ENCODE peak calls at places on chromosome 16, in six cellular contexts. I is B cell, L is lower lobe of right lung, O is type B pancreatic cell, M is A549, H is cardiac muscle cell. D is an unnamed sample.

GRCh38 chr16:86628614-86629013 is 50.3 kb downstream of the FOXL1 start:
- DNase-seq in I (no peak), L (no peak), O (no peak), M (no peak), H (no peak), D (no peak)

GRCh38 chr16:17213974-17214373 is 256.8 kb downstream of the XYLT1 start:
- DNase-seq in I (no peak), L (no peak), O (no peak), M (no peak), H (no peak), D (no peak)

GRCh38 chr16:58045096-58045495 is 19.5 kb downstream of the MMP15 start:
- DNase-seq in I (no peak), L (no peak), O (no peak), M (no peak), H (no peak), D (no peak)

GRCh38 chr16:20538181-20538580 is 38.0 kb downstream of the ACSM2B start:
- DNase-seq in I (no peak), L (no peak), O (no peak), M (no peak), H (no peak), D (no peak)

GRCh38 chr16:89422527-89422904 is 67.8 kb downstream of the ANKRD11 start:
- DNase-seq in I (peak; percentile 56), L (no peak), O (no peak), M (no peak), H (no peak), D (no peak)

GRCh38 chr16:23597003-23597756 is 1.1 kb upstream of the NDUFAB1 start:
- DNase-seq in I (peak; percentile 55), L (no peak), O (no peak), M (peak; percentile 23), H (peak; percentile 16), D (no peak)

GRCh38 chr16:54093281-54093680 is 193.3 kb downstream of the IRX3 start:
- DNase-seq in I (no peak), L (no peak), O (no peak), M (no peak), H (no peak), D (no peak)

GRCh38 chr16:86508028-86508946 is 2.0 kb upstream of the FOXF1 start:
- DNase-seq in I (no peak), L (no peak), O (no peak), M (no peak), H (no peak), D (no peak)

GRCh38 chr16:81521141-81521626 is 76.6 kb downstream of the CMIP start:
- DNase-seq in I (peak; percentile 75), L (peak; percentile 50), O (no peak), M (no peak), H (no peak), D (no peak)

GRCh38 chr16:82628741-82629140 is 2.0 kb downstream of the CDH13 start:
- DNase-seq in I (no peak), L (no peak), O (no peak), M (no peak), H (no peak), D (no peak)

GRCh38 chr16:28182183-28182582 is 29.6 kb downstream of the XPO6 start:
- DNase-seq in I (no peak), L (no peak), O (no peak), M (no peak), H (no peak), D (no peak)

GRCh38 chr16:74842413-74842812 is 67.8 kb upstream of the FA2H start:
- DNase-seq in I (no peak), L (no peak), O (no peak), M (no peak), H (no peak), D (no peak)

GRCh38 chr16:11105038-11105903 is 150.7 kb downstream of the SOCS1 start:
- DNase-seq in I (peak; percentile 70), L (no peak), O (no peak), M (no peak), H (no peak), D (no peak)

GRCh38 chr16:50599494-50599893 is 51.3 kb downstream of the NKD1 start:
- DNase-seq in I (no peak), L (no peak), O (no peak), M (no peak), H (no peak), D (no peak)

GRCh38 chr16:79097090-79097489 is 503.4 kb downstream of the MAF start:
- DNase-seq in I (no peak), L (no peak), O (no peak), M (no peak), H (no peak), D (no peak)

GRCh38 chr16:11084484-11085024 is 140.2 kb downstream of the CLEC16A start:
- DNase-seq in I (no peak), L (no peak), O (no peak), M (no peak), H (no peak), D (no peak)

GRCh38 chr16:57667526-57668258 is 414 bp upstream of the ADGRG3 start:
- DNase-seq in I (no peak), L (peak; percentile 85), O (no peak), M (no peak), H (no peak), D (no peak)

GRCh38 chr16:77960771-77961170 is 61.6 kb upstream of the CLEC3A start:
- DNase-seq in I (no peak), L (no peak), O (no peak), M (no peak), H (no peak), D (no peak)

GRCh38 chr16:19698480-19699465 is 19.3 kb downstream of the KNOP1 start:
- DNase-seq in I (no peak), L (no peak), O (no peak), M (no peak), H (no peak), D (no peak)

GRCh38 chr16:88338111-88338510 is 44.6 kb upstream of the ZNF469 start:
- DNase-seq in I (no peak), L (no peak), O (no peak), M (no peak), H (peak; percentile 10), D (no peak)
- TF ChIP-seq CTCF in I (no peak), L (no peak), O (no peak), M (no peak), H (no peak), D (no peak)

GRCh38 chr16:3793161-3793576 is 75.8 kb upstream of the TRAP1 start:
- DNase-seq in I (no peak), L (no peak), O (no peak), M (no peak), H (peak; percentile 6), D (peak; percentile 57)
- TF ChIP-seq CTCF in I (no peak), L (no peak), O (no peak), M (no peak), H (no peak), D (no peak)

GRCh38 chr16:25265968-25266367 is 8.3 kb upstream of the ZKSCAN2 start:
- DNase-seq in I (no peak), L (no peak), O (no peak), M (no peak), H (no peak), D (no peak)
- TF ChIP-seq CTCF in I (no peak), L (no peak), O (no peak), M (no peak), H (no peak), D (no peak)

DNA sequence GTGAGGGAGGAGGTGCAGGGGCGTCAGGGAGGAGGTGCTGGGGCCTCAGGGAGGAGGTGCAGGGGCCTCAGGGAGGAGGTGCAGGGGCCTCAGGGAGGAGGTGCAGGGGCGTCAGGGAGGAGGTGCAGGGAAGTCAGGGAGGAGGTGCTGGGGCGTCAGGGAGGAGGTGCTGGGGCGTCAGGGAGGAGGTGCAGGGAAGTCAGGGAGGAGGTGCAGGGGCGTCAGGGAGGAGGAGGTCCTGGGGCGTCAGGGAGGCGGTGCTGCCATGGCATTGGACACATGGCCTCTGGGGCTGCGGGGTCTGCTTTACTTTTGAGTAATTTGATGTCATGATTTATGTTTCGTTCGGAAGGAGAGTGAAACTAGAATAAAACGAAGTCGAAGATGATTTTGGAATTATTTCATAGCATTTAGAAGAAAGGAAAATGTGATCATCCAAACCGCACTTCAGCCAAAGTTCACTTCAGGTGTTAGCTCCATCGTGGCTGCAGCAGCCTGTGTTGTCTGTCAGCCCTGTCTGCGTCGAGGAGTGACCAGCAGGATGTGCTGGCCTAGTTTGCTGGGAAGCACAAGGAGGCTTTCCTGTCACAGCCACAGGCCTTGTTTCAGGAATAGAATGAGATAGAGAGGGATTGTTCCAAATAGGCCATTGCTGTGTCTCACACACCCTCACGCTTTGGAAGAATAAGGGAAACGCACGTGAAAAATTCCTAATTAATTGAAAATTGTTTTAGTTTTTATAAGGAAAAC is 42.8 kb downstream of the RAB11FIP3 start:
- DNase-seq in I (no peak), L (no peak), O (no peak), M (no peak), H (no peak), D (no peak)
- TF ChIP-seq CTCF in I (no peak), L (no peak), O (no peak), M (no peak), H (no peak), D (no peak)

DNA sequence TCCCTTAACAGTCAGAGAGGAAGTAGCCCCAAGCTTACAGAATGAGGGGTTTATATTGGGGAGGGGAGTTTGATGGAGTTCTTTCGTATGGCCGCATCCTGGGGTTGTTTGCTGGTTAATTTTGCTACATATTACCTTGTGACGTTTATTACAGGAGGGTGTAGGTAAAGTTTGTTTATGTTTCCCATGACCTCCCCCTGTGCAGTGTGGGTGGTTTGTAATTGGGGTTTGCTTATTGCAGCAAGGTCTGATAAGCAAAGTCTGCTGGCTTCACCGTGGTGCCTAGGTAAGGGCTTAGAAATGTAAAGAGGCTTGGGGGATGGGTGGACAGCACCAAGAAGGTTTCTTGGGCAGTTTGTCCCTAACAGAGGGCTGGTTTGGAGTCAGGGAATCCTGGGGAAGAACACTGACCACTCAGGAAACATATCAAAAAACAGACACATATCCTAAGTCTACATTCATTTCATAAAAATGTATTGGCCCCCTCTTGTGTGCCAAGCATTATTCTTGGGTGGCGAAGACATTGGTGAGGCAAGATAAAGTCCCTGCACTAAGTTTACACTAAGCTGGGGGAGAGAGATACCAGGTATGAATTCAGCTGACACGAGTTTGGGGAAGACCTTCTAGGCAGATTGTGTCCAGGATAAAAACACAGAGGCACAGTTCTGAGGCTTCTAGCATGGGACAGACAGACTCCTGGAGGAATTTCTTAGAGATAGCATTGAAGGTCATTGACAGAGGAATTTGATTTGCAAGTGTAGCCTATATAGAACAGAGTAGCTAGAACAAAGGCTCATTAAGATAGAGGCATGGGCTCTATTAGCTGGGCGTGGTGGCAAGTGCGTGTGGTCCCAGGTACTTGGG is 9.6 kb downstream of the ZNF764 start:
- DNase-seq in I (no peak), L (no peak), O (no peak), M (no peak), H (no peak), D (no peak)
- TF ChIP-seq CTCF in I (no peak), L (no peak), O (no peak), M (no peak), H (no peak), D (no peak)

GRCh38 chr16:65745-66144 is 6.7 kb downstream of the RHBDF1 start:
- DNase-seq in I (peak; percentile 87), L (peak; percentile 89), O (peak; percentile 90), M (peak; percentile 90), H (peak; percentile 85), D (peak; percentile 95)
- TF ChIP-seq CTCF in I (peak; percentile 96), L (peak; percentile 98), O (peak; percentile 96), M (peak; percentile 92), H (peak; percentile 98), D (peak; percentile 95)